ENCODE peak calls at places on chromosomes 13 and 19, in nine cellular contexts. R, F, E, L, V, M, Q, W and O are unnamed samples.
A peak's percentile ranks its signal among the peaks of the same experiment; 100 is the strongest.

GRCh38 chr13:39676315-39676876 is 20.9 kb downstream of the COG6 start:
- DNase-seq in R (no peak), F (peak; percentile 67), E (no peak), L (no peak), V (peak; percentile 58), M (no peak), Q (peak; percentile 41), W (no peak), O (no peak)

GRCh38 chr19:35169226-35169995 is 14.9 kb downstream of the FXYD5 start:
- DNase-seq in R (no peak), F (no peak), E (peak; percentile 37), L (no peak), V (no peak), M (no peak), Q (no peak), W (no peak), O (no peak)

GRCh38 chr13:86986448-86986847 is 684.7 kb upstream of the SLITRK5 start:
- DNase-seq in R (no peak), F (no peak), E (no peak), L (no peak), V (no peak), M (no peak), Q (peak; percentile 33), W (no peak), O (no peak)

GRCh38 chr19:43784981-43785808 is 4.4 kb upstream of the KCNN4 start:
- DNase-seq in R (no peak), F (peak; percentile 84), E (no peak), L (peak; percentile 61), V (peak; percentile 67), M (peak; percentile 65), Q (peak; percentile 90), W (peak; percentile 61), O (peak; percentile 60)

GRCh38 chr19:1445932-1446712 is 3.8 kb upstream of the APC2 start:
- DNase-seq in R (peak; percentile 74), F (peak; percentile 37), E (peak; percentile 87), L (peak; percentile 77), V (no peak), M (no peak), Q (peak; percentile 52), W (no peak), O (peak; percentile 73)

GRCh38 chr13:70311175-70311574 is 202.9 kb upstream of the KLHL1 start:
- DNase-seq in R (no peak), F (no peak), E (no peak), L (no peak), V (no peak), M (no peak), Q (no peak), W (no peak), O (no peak)

GRCh38 chr19:35457173-35457572 is 9.1 kb downstream of the FFAR2 start:
- DNase-seq in R (no peak), F (no peak), E (no peak), L (no peak), V (no peak), M (no peak), Q (no peak), W (no peak), O (no peak)

GRCh38 chr13:103716689-103717088 is 650.5 kb upstream of the SLC10A2 start:
- DNase-seq in R (no peak), F (no peak), E (no peak), L (no peak), V (no peak), M (no peak), Q (no peak), W (no peak), O (no peak)

GRCh38 chr19:51565583-51565982 is 5.5 kb upstream of the ZNF175 start:
- DNase-seq in R (no peak), F (no peak), E (no peak), L (no peak), V (no peak), M (no peak), Q (no peak), W (no peak), O (no peak)

GRCh38 chr13:26184791-26185250 is 37.3 kb downstream of the RNF6 start:
- DNase-seq in R (no peak), F (peak; percentile 78), E (no peak), L (peak; percentile 58), V (peak; percentile 62), M (peak; percentile 40), Q (peak; percentile 68), W (peak; percentile 55), O (peak; percentile 66)

GRCh38 chr19:532578-533484 is 1.3 kb downstream of the CDC34 start:
- DNase-seq in R (peak; percentile 85), F (peak; percentile 53), E (peak; percentile 91), L (peak; percentile 49), V (peak; percentile 50), M (peak; percentile 54), Q (peak; percentile 63), W (peak; percentile 49), O (peak; percentile 57)

GRCh38 chr19:11278670-11279069 is 16.3 kb upstream of the DOCK6 start:
- DNase-seq in R (no peak), F (no peak), E (no peak), L (no peak), V (no peak), M (no peak), Q (no peak), W (no peak), O (no peak)

DNA sequence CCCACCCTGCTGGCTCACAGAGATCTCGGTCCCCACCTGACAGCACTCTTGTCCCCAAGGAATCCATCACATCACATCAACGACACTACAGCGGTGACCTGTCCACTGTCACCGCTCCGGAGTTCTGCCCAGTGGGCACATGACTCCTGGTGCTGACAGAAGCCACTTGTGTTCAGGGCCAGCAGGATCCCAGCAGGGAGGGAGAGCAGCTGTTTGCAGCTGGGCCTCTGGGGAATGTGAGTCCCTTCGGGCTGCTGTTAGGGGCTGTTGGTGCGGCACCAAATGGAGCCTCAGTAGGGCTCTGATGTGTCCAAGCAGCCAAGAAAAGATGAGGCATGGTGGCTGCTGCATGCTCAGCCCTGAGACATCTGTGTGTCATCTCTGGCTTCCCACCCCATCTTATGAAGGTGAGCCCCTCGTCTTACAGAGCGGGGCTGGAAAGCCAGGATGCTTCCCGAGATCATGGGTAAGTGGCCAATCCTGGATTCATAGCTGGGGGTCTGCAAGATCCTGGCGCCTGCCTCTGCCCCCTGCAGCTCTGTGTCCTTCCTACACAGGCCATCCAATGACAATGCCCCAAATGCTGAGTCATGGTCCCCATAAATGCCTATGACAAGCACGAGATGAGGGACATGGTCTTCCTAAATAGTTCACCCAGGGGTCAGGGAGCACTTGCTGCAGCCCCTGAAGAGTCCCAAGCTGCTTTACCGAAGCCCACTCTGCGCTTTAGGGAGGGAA is 56.0 kb downstream of the F2RL3 start:
- DNase-seq in R (peak; percentile 55), F (no peak), E (no peak), L (no peak), V (no peak), M (no peak), Q (no peak), W (no peak), O (no peak)
- TF ChIP-seq CTCF in R (no peak), F (no peak), E (no peak), L (no peak), V (no peak), M (no peak), Q (no peak), W (no peak), O (no peak)

DNA sequence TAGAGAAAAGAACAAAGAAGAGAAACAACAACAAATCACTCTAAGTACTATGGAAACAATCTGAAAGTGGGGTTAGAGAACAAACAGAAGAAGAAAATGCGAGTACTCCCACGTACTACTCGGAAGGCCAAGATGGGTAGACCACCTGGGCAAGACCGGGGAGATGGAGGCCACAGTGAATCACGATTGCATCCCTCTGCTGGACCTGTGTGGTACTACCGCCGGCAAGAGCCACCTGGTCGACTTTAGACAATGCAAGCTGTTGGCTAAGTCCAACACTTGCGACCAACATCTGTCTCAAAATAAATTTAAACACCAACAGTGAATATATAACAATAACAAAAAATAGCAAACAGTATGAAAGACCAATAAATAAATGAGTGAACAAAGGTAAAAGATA is 45.5 kb upstream of the ZNF91 start:
- DNase-seq in R (no peak), F (no peak), E (no peak), L (peak; percentile 10), V (no peak), M (no peak), Q (peak; percentile 36), W (no peak), O (no peak)
- TF ChIP-seq CTCF in R (peak; percentile 15), F (peak; percentile 45), E (peak; percentile 14), L (peak; percentile 18), V (peak; percentile 13), M (no peak), Q (no peak), W (peak; percentile 17), O (peak; percentile 53)

DNA sequence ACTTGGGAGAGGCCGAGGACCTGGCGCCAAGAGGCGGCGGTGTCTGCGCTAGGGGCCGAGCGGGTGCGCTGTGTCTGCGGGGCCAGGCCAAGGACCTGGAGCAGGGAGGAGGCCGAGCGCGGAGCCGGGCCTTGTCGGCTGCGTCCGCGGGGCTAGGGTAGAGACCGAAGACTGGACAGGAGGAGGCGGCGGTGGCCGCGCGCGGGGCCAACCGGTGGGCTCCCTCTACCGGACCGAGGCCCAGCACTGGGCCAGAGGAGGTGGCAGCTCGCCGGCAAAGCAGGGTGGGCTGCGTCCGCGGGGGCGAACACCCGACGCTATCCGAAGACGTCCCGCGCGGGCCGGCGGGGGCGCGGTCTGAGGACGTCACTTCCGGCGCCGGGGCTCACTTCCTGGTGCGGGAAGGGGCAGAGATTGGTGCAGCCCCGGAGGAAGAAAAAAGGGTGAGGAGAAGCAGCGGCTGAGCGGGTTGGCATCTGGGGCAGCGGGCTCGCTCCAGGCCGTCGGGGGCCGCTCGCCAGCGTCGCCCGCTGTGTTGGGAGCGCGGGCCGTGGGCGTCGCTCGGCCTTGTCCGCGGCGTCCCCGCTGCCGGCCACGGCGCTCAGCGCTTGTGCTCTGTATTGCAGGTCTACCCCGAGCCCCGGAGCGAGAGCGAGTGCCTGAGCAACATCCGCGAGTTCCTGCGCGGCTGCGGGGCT is 38.3 kb downstream of the ARHGEF7 start:
- DNase-seq in R (peak; percentile 97), F (peak; percentile 82), E (peak; percentile 100), L (peak; percentile 96), V (peak; percentile 74), M (peak; percentile 85), Q (peak; percentile 90), W (peak; percentile 90), O (peak; percentile 91)
- TF ChIP-seq CTCF in R (no peak), F (no peak), E (peak; percentile 67), L (no peak), V (no peak), M (peak; percentile 19), Q (no peak), W (no peak), O (peak; percentile 0)

GRCh38 chr19:13211426-13212308 is 61.5 kb downstream of the IER2 start:
- DNase-seq in R (no peak), F (no peak), E (no peak), L (no peak), V (no peak), M (no peak), Q (no peak), W (no peak), O (no peak)

GRCh38 chr19:13210941-13211340 is 60.7 kb downstream of the IER2 start:
- DNase-seq in R (no peak), F (no peak), E (peak; percentile 83), L (no peak), V (no peak), M (no peak), Q (no peak), W (no peak), O (no peak)

GRCh38 chr19:13209797-13210775 is 59.9 kb downstream of the IER2 start:
- DNase-seq in R (no peak), F (no peak), E (peak; percentile 51), L (no peak), V (no peak), M (no peak), Q (no peak), W (no peak), O (no peak)

GRCh38 chr19:13214036-13214730 is 64.0 kb downstream of the IER2 start:
- DNase-seq in R (no peak), F (no peak), E (no peak), L (no peak), V (no peak), M (no peak), Q (no peak), W (no peak), O (no peak)

GRCh38 chr19:13212759-13213330 is 62.6 kb downstream of the IER2 start:
- DNase-seq in R (no peak), F (peak; percentile 76), E (no peak), L (peak; percentile 62), V (peak; percentile 25), M (peak; percentile 30), Q (peak; percentile 76), W (peak; percentile 25), O (peak; percentile 54)
- TF ChIP-seq CTCF in R (peak; percentile 33), F (peak; percentile 89), E (peak; percentile 51), L (peak; percentile 44), V (peak; percentile 68), M (peak; percentile 30), Q (peak; percentile 53), W (peak; percentile 49), O (peak; percentile 66)